ENCODE peak calls at places on chromosomes 1 and 21, in nine cellular contexts. I is amniotic stem cell, O is M059J, V is GM04503, Q is anterior cingulate cortex, P is suprapubic skin, H is germinal center, D is HFF-Myc, Y is astrocyte of the spinal cord. B is an unnamed sample.

GRCh38 chr1:27547220-27548116 is 56.5 kb downstream of the AHDC1 start:
- DNase-seq in I (no peak), O (no peak), V (no peak), Q (no peak), P (no peak), H (no peak), D (no peak), Y (no peak), B (no peak)

GRCh38 chr1:241532864-241533263 is 686 bp downstream of the KMO start:
- DNase-seq in I (no peak), O (no peak), V (no peak), Q (no peak), P (no peak), H (peak; percentile 19), D (no peak), Y (no peak), B (peak; percentile 44)

GRCh38 chr1:1081311-1082238 is 7.5 kb upstream of the RNF223 start:
- DNase-seq in I (no peak), O (no peak), V (no peak), Q (no peak), P (peak; percentile 60), H (no peak), D (no peak), Y (no peak), B (peak; percentile 8)

GRCh38 chr1:29657816-29658215 is 421.5 kb downstream of the PTPRU start:
- DNase-seq in I (no peak), O (no peak), V (no peak), Q (no peak), P (no peak), H (no peak), D (no peak), Y (no peak), B (no peak)

GRCh38 chr1:46699670-46700069 is 19.2 kb downstream of the EFCAB14 start:
- DNase-seq in I (no peak), O (no peak), V (no peak), Q (no peak), P (no peak), H (no peak), D (no peak), Y (no peak), B (no peak)

GRCh38 chr1:12075195-12076114 is 12.4 kb downstream of the TNFRSF8 start:
- DNase-seq in I (no peak), O (peak; percentile 93), V (peak; percentile 80), Q (no peak), P (no peak), H (no peak), D (peak; percentile 87), Y (peak; percentile 46), B (no peak)

GRCh38 chr1:119279441-119280415 is 88.9 kb upstream of the HAO2 start:
- DNase-seq in I (peak; percentile 28), O (peak; percentile 90), V (peak; percentile 75), Q (no peak), P (no peak), H (no peak), D (peak; percentile 86), Y (peak; percentile 82), B (no peak)

GRCh38 chr1:9473032-9473792 is 66.1 kb upstream of the SLC25A33 start:
- DNase-seq in I (peak; percentile 88), O (peak; percentile 93), V (peak; percentile 77), Q (no peak), P (peak; percentile 93), H (no peak), D (peak; percentile 74), Y (peak; percentile 90), B (peak; percentile 28)

GRCh38 chr1:185074307-185074706 is 28.9 kb downstream of the RNF2 start:
- DNase-seq in I (no peak), O (peak; percentile 68), V (no peak), Q (no peak), P (no peak), H (no peak), D (no peak), Y (peak; percentile 47), B (no peak)

GRCh38 chr1:64892576-64893573 is 73.5 kb downstream of the JAK1 start:
- DNase-seq in I (no peak), O (no peak), V (no peak), Q (no peak), P (no peak), H (no peak), D (no peak), Y (no peak), B (no peak)

GRCh38 chr1:192977089-192977706 is 82.0 kb downstream of the UCHL5 start:
- DNase-seq in I (no peak), O (no peak), V (no peak), Q (no peak), P (no peak), H (no peak), D (no peak), Y (no peak), B (no peak)

GRCh38 chr1:148362930-148363810 is 119.9 kb downstream of the PPIAL4G start:
- DNase-seq in I (no peak), O (peak; percentile 25), V (no peak), Q (no peak), P (no peak), H (no peak), D (no peak), Y (no peak), B (peak; percentile 47)

GRCh38 chr1:206079130-206079529 is 26.2 kb downstream of the RHEX start:
- DNase-seq in I (no peak), O (no peak), V (no peak), Q (no peak), P (no peak), H (no peak), D (no peak), Y (no peak), B (no peak)

GRCh38 chr1:15321601-15322000 is 74.6 kb downstream of the FHAD1 start:
- DNase-seq in I (no peak), O (no peak), V (no peak), Q (no peak), P (no peak), H (no peak), D (no peak), Y (no peak), B (no peak)

GRCh38 chr1:8274396-8274795 is 43.5 kb upstream of the SLC45A1 start:
- DNase-seq in I (no peak), O (no peak), V (no peak), Q (no peak), P (no peak), H (no peak), D (no peak), Y (no peak), B (no peak)

GRCh38 chr1:38547346-38547745 is 312.2 kb downstream of the RRAGC start:
- DNase-seq in I (no peak), O (no peak), V (no peak), Q (no peak), P (no peak), H (no peak), D (no peak), Y (no peak), B (no peak)

GRCh38 chr21:16291296-16291695 is 561.5 kb downstream of the USP25 start:
- DNase-seq in I (no peak), O (no peak), V (no peak), Q (no peak), P (no peak), H (no peak), D (no peak), Y (no peak), B (no peak)

GRCh38 chr1:179803916-179804315 is 60.8 kb downstream of the FAM163A start:
- DNase-seq in I (no peak), O (no peak), V (no peak), Q (no peak), P (no peak), H (no peak), D (no peak), Y (no peak), B (no peak)

GRCh38 chr1:42424201-42424600 is 31.6 kb downstream of the ZMYND12 start:
- DNase-seq in I (no peak), O (no peak), V (no peak), Q (no peak), P (no peak), H (no peak), D (no peak), Y (no peak), B (no peak)

GRCh38 chr1:23581219-23581618 is 21.9 kb upstream of the ID3 start:
- DNase-seq in I (no peak), O (no peak), V (no peak), Q (no peak), P (no peak), H (no peak), D (no peak), Y (peak; percentile 78), B (no peak)

GRCh38 chr1:217137210-217137871 is 414.1 kb upstream of the ESRRG start:
- DNase-seq in I (no peak), O (no peak), V (no peak), Q (no peak), P (no peak), H (no peak), D (no peak), Y (no peak), B (no peak)

GRCh38 chr1:38555130-38555529 is 304.4 kb downstream of the RRAGC start:
- DNase-seq in I (no peak), O (no peak), V (no peak), Q (no peak), P (no peak), H (no peak), D (no peak), Y (no peak), B (no peak)

B was measured in activated CD4-positive, alpha-beta memory T cell treated with anti-CD3 and anti-CD28 coated beads for 36 hours.